ENCODE peak calls at places on chromosomes 6 and 20, in four cellular contexts. Z, X, K and P are unnamed samples.

GRCh38 chr6:14549319-14549770 is 431.8 kb downstream of the CD83 start:
- DNase-seq in Z (no peak), X (no peak), K (no peak), P (no peak)

GRCh38 chr6:28695671-28696537 is 170.2 kb downstream of the GPX5 start:
- DNase-seq in Z (no peak), X (peak), K (no peak), P (peak)

GRCh38 chr6:89122625-89123024 is 4.8 kb upstream of the SRSF12 start:
- DNase-seq in Z (no peak), X (peak), K (no peak), P (peak)

GRCh38 chr20:24612799-24613775 is 143.7 kb downstream of the SYNDIG1 start:
- DNase-seq in Z (no peak), X (no peak), K (no peak), P (no peak)

GRCh38 chr6:23081701-23082100 is 512.3 kb downstream of the HDGFL1 start:
- DNase-seq in Z (no peak), X (no peak), K (no peak), P (no peak)

GRCh38 chr20:10877345-10877744 is 203.5 kb upstream of the JAG1 start:
- DNase-seq in Z (no peak), X (no peak), K (no peak), P (no peak)

GRCh38 chr6:108874470-108875160 is 26.4 kb downstream of the ARMC2 start:
- DNase-seq in Z (no peak), X (no peak), K (no peak), P (no peak)

GRCh38 chr6:56547687-56548086 is 95.0 kb downstream of the DST start:
- DNase-seq in Z (no peak), X (no peak), K (no peak), P (no peak)

GRCh38 chr20:29874476-29875202 is 1382.8 kb upstream of the DEFB115 start:
- DNase-seq in Z (no peak), X (no peak), K (no peak), P (no peak)

GRCh38 chr6:17588011-17588410 is 12.1 kb upstream of the FAM8A1 start:
- DNase-seq in Z (no peak), X (no peak), K (no peak), P (no peak)

GRCh38 chr20:17431621-17432364 is 99.4 kb downstream of the BFSP1 start:
- DNase-seq in Z (no peak), X (peak), K (peak), P (peak)

GRCh38 chr6:38127284-38127683 is 307.8 kb downstream of the ZFAND3 start:
- DNase-seq in Z (no peak), X (no peak), K (no peak), P (no peak)

GRCh38 chr20:61556116-61556515 is 304.1 kb downstream of the CDH4 start:
- DNase-seq in Z (peak), X (peak), K (no peak), P (peak)

GRCh38 chr20:24739751-24740150 is 209.3 kb upstream of the CST7 start:
- DNase-seq in Z (no peak), X (no peak), K (no peak), P (no peak)

GRCh38 chr20:34952676-34953075 is 2.9 kb downstream of the GSS start:
- DNase-seq in Z (no peak), X (peak), K (no peak), P (no peak)

GRCh38 chr6:40721252-40721936 is 134.2 kb upstream of the LRFN2 start:
- DNase-seq in Z (no peak), X (peak), K (no peak), P (no peak)

GRCh38 chr6:52013035-52013434 is 74.4 kb downstream of the PKHD1 start:
- DNase-seq in Z (peak), X (peak), K (no peak), P (peak)

GRCh38 chr20:23161968-23162696 is 76.0 kb upstream of the CD93 start:
- DNase-seq in Z (no peak), X (peak), K (no peak), P (peak)

GRCh38 chr6:168229368-168229752 is 90.2 kb downstream of the DACT2 start:
- DNase-seq in Z (no peak), X (no peak), K (no peak), P (no peak)